ENCODE peak calls at places on chromosomes 12 and 14, in eight cellular contexts. V is KBM-7; F is Kasumi-1; K is fibroblast of mammary gland; D is stimulated activated CD8-positive, alpha-beta memory T cell treated with anti-CD3 and anti-CD28 coated beads, Interleukin-2, amount 100 ng/mL, for 1 hour; R is mucosa of gallbladder; X is stimulated activated effector memory CD8-positive, alpha-beta T cell treated with anti-CD3 and anti-CD28 coated beads, Interleukin-12 subunit alpha, Interleukin-12 subunit beta, amount 100 ng/mL, for 72 hours; T is NCI-H524. L is an unnamed sample.

GRCh38 chr12:79162948-79163347 is 298.4 kb downstream of the SYT1 start:
- DNase-seq in R (no peak), X (no peak), T (no peak), F (no peak), D (no peak), K (no peak), V (no peak), L (no peak)

GRCh38 chr14:59297070-59297766 is 108.8 kb downstream of the DAAM1 start:
- DNase-seq in V (no peak), T (no peak), D (no peak), F (peak; percentile 14), X (no peak), K (no peak), R (no peak), L (no peak)

GRCh38 chr14:98138666-98139065 is 1133.3 kb downstream of the BCL11B start:
- DNase-seq in R (peak; percentile 50), X (peak; percentile 66), V (peak; percentile 52), D (peak; percentile 31), T (peak; percentile 17), F (peak; percentile 3), K (peak; percentile 3), L (peak; percentile 24)

GRCh38 chr12:1927751-1928351 is 9.4 kb upstream of the CACNA2D4 start:
- DNase-seq in R (peak; percentile 58), F (no peak), D (no peak), X (no peak), T (no peak), V (no peak), K (no peak), L (peak; percentile 9)

GRCh38 chr12:28209782-28210181 is 19.5 kb downstream of the CCDC91 start:
- DNase-seq in K (peak; percentile 48), R (no peak), T (no peak), F (peak; percentile 31), D (no peak), V (peak; percentile 39), X (no peak), L (no peak)

GRCh38 chr12:339557-340195 is 49.4 kb downstream of the KDM5A start:
- DNase-seq in K (no peak), D (no peak), R (no peak), T (no peak), X (no peak), F (no peak), V (no peak), L (no peak)

GRCh38 chr12:2691340-2692111 is 103.2 kb upstream of the FKBP4 start:
- DNase-seq in V (peak; percentile 80), R (no peak), F (peak; percentile 50), X (peak; percentile 27), T (peak; percentile 24), D (no peak), K (no peak), L (no peak)

GRCh38 chr14:105486974-105487448 is 325 bp downstream of the CRIP1 start:
- DNase-seq in D (peak; percentile 29), T (no peak), K (no peak), R (no peak), X (no peak), V (no peak), F (no peak), L (no peak)

GRCh38 chr12:91513354-91513753 is 330.7 kb upstream of the DCN start:
- DNase-seq in K (peak; percentile 4), T (no peak), V (no peak), F (no peak), D (no peak), R (no peak), X (no peak), L (no peak)

GRCh38 chr14:77098470-77099353 is 654 bp downstream of the CIPC start:
- DNase-seq in X (peak; percentile 10), K (no peak), F (no peak), V (peak; percentile 27), T (peak; percentile 29), D (no peak), R (peak; percentile 42), L (peak; percentile 81)

GRCh38 chr12:24608637-24609285 is 340.1 kb downstream of the BCAT1 start:
- DNase-seq in V (no peak), K (peak; percentile 44), D (no peak), F (no peak), T (no peak), X (no peak), R (no peak), L (no peak)

GRCh38 chr12:22527999-22528398 is 16.3 kb downstream of the C2CD5 start:
- DNase-seq in D (no peak), R (no peak), F (no peak), X (no peak), V (no peak), K (peak; percentile 49), T (no peak), L (no peak)

GRCh38 chr12:93443576-93443975 is 1.8 kb upstream of the UBE2N start:
- DNase-seq in T (no peak), K (no peak), V (no peak), X (no peak), F (no peak), R (no peak), D (no peak), L (no peak)

GRCh38 chr14:20331048-20331613 is 1.9 kb downstream of the CCNB1IP1 start:
- DNase-seq in D (no peak), R (no peak), X (no peak), F (no peak), K (no peak), T (no peak), V (peak; percentile 23), L (no peak)

GRCh38 chr12:112166051-112167015 is 41.0 kb downstream of the TRAFD1 start:
- DNase-seq in K (no peak), X (no peak), D (no peak), R (no peak), T (no peak), V (no peak), F (no peak), L (no peak)

GRCh38 chr12:68521321-68521839 is 89.3 kb upstream of the RAP1B start:
- DNase-seq in K (peak; percentile 80), X (no peak), D (no peak), F (no peak), R (no peak), V (no peak), T (no peak), L (no peak)

GRCh38 chr12:107788690-107789458 is 14.4 kb downstream of the ASCL4 start:
- DNase-seq in V (no peak), R (no peak), K (no peak), D (no peak), X (no peak), F (no peak), T (no peak), L (no peak)